ENCODE peak calls at places on chromosome 19, in eight cellular contexts. I is tibial artery, W is fibroblast of lung, A is BJ, P is lower leg skin, L is breast epithelium, Y is cardiac muscle cell, B is spleen. T is an unnamed sample.

GRCh38 chr19:45187421-45188100 is 9.0 kb downstream of the BLOC1S3 start:
- DNase-seq in I (no peak), A (no peak), L (no peak), W (no peak), P (no peak), Y (no peak), B (no peak), T (no peak)

GRCh38 chr19:3465552-3465951 is 14.8 kb downstream of the SMIM24 start:
- DNase-seq in W (no peak), L (no peak), Y (no peak), I (no peak), P (no peak), B (no peak), A (no peak), T (no peak)

GRCh38 chr19:4823577-4823976 is 7.9 kb downstream of the TICAM1 start:
- DNase-seq in I (no peak), B (no peak), A (no peak), W (no peak), Y (no peak), L (no peak), P (no peak), T (no peak)

GRCh38 chr19:51703655-51704515 is 10.8 kb downstream of the SPACA6 start:
- DNase-seq in P (peak), L (peak), B (peak), A (peak), W (peak), Y (peak), I (peak), T (peak)

GRCh38 chr19:18205180-18205915 is 1.5 kb upstream of the RAB3A start:
- DNase-seq in A (no peak), L (peak), I (peak), B (peak), P (peak), Y (peak), W (peak), T (peak)

GRCh38 chr19:7646426-7646700 is 9.5 kb downstream of the STXBP2 start:
- DNase-seq in I (no peak), P (no peak), B (no peak), L (no peak), A (no peak), Y (no peak), W (no peak), T (no peak)

GRCh38 chr19:3142292-3142670 is 6.4 kb downstream of the GNA15 start:
- DNase-seq in W (peak), P (no peak), A (peak), B (no peak), L (no peak), I (no peak), Y (peak), T (no peak)

GRCh38 chr19:32203161-32203560 is 142.2 kb upstream of the ZNF507 start:
- DNase-seq in L (no peak), B (peak), P (no peak), Y (no peak), W (no peak), I (peak), A (no peak), T (no peak)

GRCh38 chr19:37989855-37990254 is 82.8 kb downstream of the SIPA1L3 start:
- DNase-seq in Y (peak), B (peak), I (no peak), P (no peak), W (no peak), A (no peak), L (no peak), T (no peak)

GRCh38 chr19:54551293-54551692 is 22.3 kb upstream of the LILRA2 start:
- DNase-seq in L (no peak), Y (no peak), B (no peak), A (no peak), W (no peak), I (no peak), P (no peak), T (no peak)
- H3K4me3 ChIP-seq in L (no peak), Y (no peak), B (no peak), A (no peak), W (no peak), I (no peak), P (no peak), T (no peak)

DNA sequence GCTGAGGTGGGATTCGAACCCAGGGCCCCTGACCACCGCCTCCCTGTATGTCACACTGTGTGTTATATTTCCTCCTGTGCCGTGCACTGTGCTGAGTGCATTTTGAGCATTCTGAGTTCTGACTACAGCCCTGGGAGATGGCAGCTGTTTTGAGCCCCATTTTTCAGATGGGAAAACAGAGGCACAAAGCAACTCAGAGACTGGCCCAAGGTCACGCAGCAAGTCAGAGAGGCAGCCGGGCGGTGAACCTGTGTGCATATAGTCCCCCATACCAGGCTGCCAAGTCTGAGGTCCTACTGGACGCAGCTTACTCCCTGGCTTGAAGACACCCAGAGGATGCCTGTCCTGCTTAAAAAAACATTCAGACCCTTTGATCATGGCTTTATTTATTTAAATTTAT is 17.7 kb downstream of the MYH14 start:
- DNase-seq in W (no peak), Y (no peak), P (no peak), A (no peak), B (no peak), L (no peak), I (no peak), T (no peak)
- TF ChIP-seq CTCF in W (no peak), Y (no peak), P (no peak), A (no peak), B (no peak), L (no peak), I (no peak), T (no peak)

GRCh38 chr19:43605875-43606568 is 5.9 kb upstream of the SRRM5 start:
- DNase-seq in L (no peak), W (no peak), A (no peak), Y (no peak), B (no peak), P (no peak), I (no peak), T (no peak)
- H3K4me3 ChIP-seq in L (no peak), W (no peak), A (no peak), Y (no peak), B (no peak), P (no peak), I (no peak), T (no peak)

DNA sequence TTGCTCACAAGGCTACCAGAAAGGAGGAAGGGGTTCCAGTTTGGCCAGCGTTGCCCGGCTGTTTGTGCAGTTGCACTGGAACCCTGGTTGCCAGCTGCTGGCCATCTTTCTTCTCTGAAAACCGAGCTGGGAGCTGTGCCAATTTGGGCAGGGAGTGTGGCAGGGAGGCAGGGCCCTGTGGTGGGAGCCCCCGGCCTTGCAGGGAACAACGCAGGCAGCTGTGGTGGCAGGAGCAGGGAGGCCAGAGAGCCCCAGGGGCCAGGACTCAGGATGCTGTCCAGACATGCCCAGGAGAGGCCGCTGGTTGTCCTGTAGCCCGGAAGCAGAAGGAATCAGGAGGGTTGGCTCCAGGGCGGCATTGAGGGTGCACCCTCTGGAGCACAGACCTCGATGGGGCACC is 4.8 kb downstream of the KMT5C start:
- DNase-seq in P (no peak), A (no peak), I (no peak), L (no peak), W (no peak), B (no peak), Y (no peak), T (no peak)
- TF ChIP-seq CTCF in P (no peak), A (peak), I (no peak), L (no peak), W (no peak), B (no peak), Y (no peak), T (no peak)